ENCODE peak calls at places on chromosomes 5 and 9, in six cellular contexts. X is HepG2, Y is HCT116, W is fibroblast of lung, V is hepatocyte, P is H9. N is an unnamed sample. For H3K4me1 and H3K79me2, the result is how much of the 10 kb centered on the place peaks cover.

GRCh38 chr5:150339165-150339564 is 18.3 kb upstream of the TCOF1 start:
- DNase-seq in X (no peak), Y (no peak), W (no peak), V (no peak), P (no peak), N (no peak)

GRCh38 chr5:141223112-141223783 is at the start of gene PCDHB14:
- DNase-seq in X (peak), Y (peak), W (peak), V (peak), P (peak), N (peak)

GRCh38 chr5:20536813-20537212 is 548.8 kb upstream of the CDH18 start:
- DNase-seq in X (no peak), Y (no peak), W (no peak), V (no peak), P (no peak), N (peak)

GRCh38 chr9:5470816-5471215 is 20.5 kb downstream of the CD274 start:
- DNase-seq in X (no peak), Y (no peak), W (no peak), V (no peak), P (no peak), N (no peak)

GRCh38 chr5:151038801-151039238 is 18.4 kb downstream of the GPX3 start:
- DNase-seq in X (no peak), Y (no peak), W (no peak), V (no peak), P (no peak), N (no peak)

GRCh38 chr5:131171276-131171815 is 602 bp downstream of the LYRM7 start:
- DNase-seq in X (peak), Y (no peak), W (no peak), V (peak), P (no peak), N (no peak)

GRCh38 chr5:127746756-127747155 is 43.6 kb downstream of the CCDC192 start:
- DNase-seq in X (no peak), Y (peak), W (peak), V (no peak), P (no peak), N (no peak)

GRCh38 chr5:135843571-135844337 is 9.3 kb downstream of the SLC25A48 start:
- DNase-seq in X (no peak), Y (peak), W (no peak), V (no peak), P (no peak), N (no peak)

GRCh38 chr9:91207889-91208651 is 153.6 kb downstream of the AUH start:
- DNase-seq in X (peak), Y (no peak), W (peak), V (no peak), P (no peak), N (no peak)

GRCh38 chr5:75281716-75282465 is 45.2 kb upstream of the ANKRD31 start:
- DNase-seq in X (peak), Y (peak), W (no peak), V (no peak), P (no peak), N (no peak)

GRCh38 chr5:54570923-54571322 is 53.4 kb downstream of the SNX18 start:
- DNase-seq in X (no peak), Y (no peak), W (peak), V (no peak), P (no peak), N (no peak)

GRCh38 chr9:92737611-92738299 is 26.9 kb downstream of the BICD2 start:
- DNase-seq in X (no peak), Y (no peak), W (no peak), V (no peak), P (no peak), N (no peak)

GRCh38 chr9:137757613-137758029 is 120.0 kb upstream of the CACNA1B start:
- DNase-seq in X (no peak), Y (peak), W (peak), V (no peak), P (no peak), N (no peak)

GRCh38 chr5:178202541-178202940 is 1.8 kb upstream of the HNRNPAB start:
- DNase-seq in X (no peak), Y (no peak), W (no peak), V (no peak), P (peak), N (no peak)

DNA sequence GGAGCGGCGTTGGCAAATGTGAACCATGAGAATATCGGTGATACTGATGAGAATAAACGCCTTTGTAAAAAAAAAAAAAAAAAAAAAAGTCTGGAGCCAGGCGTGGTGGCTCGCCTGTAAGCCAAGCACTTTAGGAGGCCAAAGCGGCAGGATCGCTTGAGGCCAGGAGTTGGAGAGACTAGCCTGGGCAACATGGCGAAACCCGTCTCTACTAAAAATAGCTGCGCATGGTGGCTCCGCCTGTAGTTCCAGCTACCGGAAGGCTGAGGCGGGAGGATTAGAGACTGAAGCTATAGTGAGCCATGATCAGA is 425 bp upstream of the NFX1 start:
- DNase-seq in X (no peak), Y (no peak), W (no peak), V (no peak), P (no peak), N (no peak)
- H3K4me1 ChIP-seq in X (half or more), Y (under half), W (under half), V (under half), P (under half), N (under half)

GRCh38 chr5:143397302-143398052 is 6.0 kb downstream of the NR3C1 start:
- DNase-seq in X (peak), Y (no peak), W (no peak), V (no peak), P (no peak), N (no peak)

GRCh38 chr5:143398053-143398355 is 5.5 kb downstream of the NR3C1 start:
- DNase-seq in X (no peak), Y (no peak), W (peak), V (no peak), P (no peak), N (no peak)

GRCh38 chr5:143396353-143396940 is 7.0 kb downstream of the NR3C1 start:
- DNase-seq in X (no peak), Y (no peak), W (no peak), V (no peak), P (no peak), N (no peak)

GRCh38 chr5:143393516-143393915 is 10.0 kb downstream of the NR3C1 start:
- DNase-seq in X (no peak), Y (no peak), W (no peak), V (no peak), P (no peak), N (no peak)

DNA sequence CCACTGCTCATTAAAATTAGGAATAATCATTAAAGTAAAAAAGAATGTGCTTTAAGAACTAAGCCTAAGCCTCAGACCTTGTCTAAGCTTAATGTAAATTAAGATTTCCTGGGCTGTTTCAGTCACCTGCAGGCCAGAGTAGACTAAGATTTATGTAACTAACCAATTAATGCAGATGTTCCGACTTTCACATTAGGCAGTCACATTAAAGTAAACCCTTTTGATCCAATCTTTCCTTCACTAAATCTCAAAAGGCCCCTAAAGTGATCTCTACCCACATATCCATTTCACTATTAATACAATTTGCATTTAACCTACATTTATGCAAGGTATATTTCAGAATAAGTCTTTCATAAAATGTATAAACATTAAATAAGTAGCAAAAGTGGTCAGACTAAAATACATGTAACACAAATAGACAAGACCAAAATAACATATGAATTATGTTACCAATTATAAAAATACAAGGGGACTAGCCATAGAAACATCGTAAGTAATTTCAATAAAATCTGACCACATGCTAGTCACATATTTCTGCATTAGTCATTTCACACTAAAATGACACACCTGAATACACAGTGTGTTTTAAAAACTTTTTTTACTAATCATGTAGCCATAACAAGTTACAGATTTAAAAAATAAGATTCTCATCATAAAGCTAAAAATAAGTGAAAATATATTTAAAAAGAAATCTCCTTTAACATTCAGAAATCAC is 7.7 kb downstream of the NR3C1 start:
- DNase-seq in X (no peak), Y (no peak), W (no peak), V (no peak), P (no peak), N (no peak)
- H3K79me2 ChIP-seq in X (half or more), Y (half or more), W (half or more), V (half or more), P (under half), N (half or more)

DNA sequence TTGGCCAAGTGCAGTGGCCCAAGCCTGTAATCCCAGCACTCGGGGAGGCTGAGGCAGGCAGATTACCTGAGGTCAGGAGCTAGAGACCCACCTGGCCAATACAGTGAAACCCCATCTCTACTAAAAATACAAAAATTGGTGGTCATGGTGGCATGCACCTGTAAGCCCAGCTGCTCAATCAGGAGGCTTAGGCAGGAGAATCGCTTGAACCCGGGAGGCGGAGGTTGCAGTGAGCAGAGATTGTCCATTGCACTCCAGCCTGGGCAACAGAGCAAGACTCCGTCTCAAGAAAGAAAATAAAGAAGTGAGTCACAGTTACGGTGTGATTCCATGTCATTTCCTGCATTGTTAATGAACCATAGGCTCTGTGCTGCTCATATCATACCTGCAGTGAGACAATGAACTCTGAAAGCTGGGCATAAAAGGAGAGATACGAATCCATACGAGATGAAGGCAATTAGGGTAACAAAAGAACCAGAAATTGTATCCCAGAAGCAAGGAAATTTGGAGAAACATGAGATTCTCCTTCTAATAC is 44.6 kb downstream of the TIMD4 start:
- DNase-seq in X (no peak), Y (no peak), W (no peak), V (no peak), P (no peak), N (no peak)
- TF ChIP-seq CTCF in X (no peak), Y (no peak), W (no peak), V (no peak), P (no peak), N (no peak)

GRCh38 chr5:73638344-73639095 is 12.5 kb downstream of the ARHGEF28 start:
- DNase-seq in X (no peak), Y (no peak), W (peak), V (no peak), P (no peak), N (no peak)
- H3K4me1 ChIP-seq in X (under half), Y (under half), W (under half), V (under half), P (under half), N (under half)

GRCh38 chr9:133874061-133874638 is 118.0 kb downstream of the VAV2 start:
- DNase-seq in X (no peak), Y (peak), W (no peak), V (peak), P (no peak), N (no peak)

GRCh38 chr9:133876144-133876543 is 116.0 kb downstream of the VAV2 start:
- DNase-seq in X (no peak), Y (no peak), W (no peak), V (no peak), P (peak), N (no peak)

GRCh38 chr9:133876836-133877235 is 115.3 kb downstream of the VAV2 start:
- DNase-seq in X (no peak), Y (no peak), W (no peak), V (no peak), P (no peak), N (no peak)

GRCh38 chr9:133874659-133875058 is 117.5 kb downstream of the VAV2 start:
- DNase-seq in X (no peak), Y (no peak), W (no peak), V (no peak), P (no peak), N (no peak)

DNA sequence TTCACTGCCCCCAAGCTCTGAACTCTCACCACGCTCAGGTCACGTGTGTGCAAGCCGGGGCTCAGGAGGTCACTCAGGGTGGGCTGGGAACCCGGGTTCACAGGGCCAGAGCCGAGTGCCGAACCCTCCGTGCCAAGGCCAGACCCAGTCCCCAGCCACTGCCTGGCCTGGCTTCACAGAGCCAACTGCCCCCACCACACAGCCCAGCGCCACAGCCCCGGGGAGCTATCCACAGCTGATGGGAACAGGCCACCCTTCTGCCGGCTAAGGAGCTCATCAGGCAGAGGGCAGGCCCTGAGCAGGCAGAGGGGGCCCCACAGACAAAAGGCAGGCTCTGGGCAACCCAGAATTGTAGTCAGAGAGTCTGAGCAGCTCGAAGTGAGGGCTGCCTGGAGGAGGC is 117.0 kb downstream of the VAV2 start:
- DNase-seq in X (no peak), Y (no peak), W (no peak), V (no peak), P (no peak), N (no peak)
- H3K79me2 ChIP-seq in X (half or more), Y (under half), W (under half), V (half or more), P (under half), N (under half)

GRCh38 chr5:57304931-57305330 is 131.1 kb downstream of the GPBP1 start:
- DNase-seq in X (no peak), Y (no peak), W (no peak), V (no peak), P (no peak), N (no peak)

GRCh38 chr5:57302164-57302563 is 128.3 kb downstream of the GPBP1 start:
- DNase-seq in X (peak), Y (peak), W (peak), V (no peak), P (no peak), N (peak)

GRCh38 chr5:57306359-57306758 is 132.5 kb downstream of the GPBP1 start:
- DNase-seq in X (no peak), Y (no peak), W (no peak), V (no peak), P (no peak), N (no peak)

GRCh38 chr5:57302643-57303042 is 128.8 kb downstream of the GPBP1 start:
- DNase-seq in X (no peak), Y (no peak), W (peak), V (no peak), P (no peak), N (peak)

GRCh38 chr5:57303985-57304384 is 130.1 kb downstream of the GPBP1 start:
- DNase-seq in X (no peak), Y (no peak), W (no peak), V (no peak), P (peak), N (peak)
- TF ChIP-seq CTCF in X (peak), Y (peak), W (no peak), V (no peak), P (peak), N (peak)

GRCh38 chr9:98159790-98160189 is 32.6 kb downstream of the CORO2A start:
- DNase-seq in X (no peak), Y (no peak), W (no peak), V (no peak), P (no peak), N (no peak)
- H3K4me1 ChIP-seq in X (half or more), Y (under half), W (under half), V (under half), P (under half), N (under half)

DNA sequence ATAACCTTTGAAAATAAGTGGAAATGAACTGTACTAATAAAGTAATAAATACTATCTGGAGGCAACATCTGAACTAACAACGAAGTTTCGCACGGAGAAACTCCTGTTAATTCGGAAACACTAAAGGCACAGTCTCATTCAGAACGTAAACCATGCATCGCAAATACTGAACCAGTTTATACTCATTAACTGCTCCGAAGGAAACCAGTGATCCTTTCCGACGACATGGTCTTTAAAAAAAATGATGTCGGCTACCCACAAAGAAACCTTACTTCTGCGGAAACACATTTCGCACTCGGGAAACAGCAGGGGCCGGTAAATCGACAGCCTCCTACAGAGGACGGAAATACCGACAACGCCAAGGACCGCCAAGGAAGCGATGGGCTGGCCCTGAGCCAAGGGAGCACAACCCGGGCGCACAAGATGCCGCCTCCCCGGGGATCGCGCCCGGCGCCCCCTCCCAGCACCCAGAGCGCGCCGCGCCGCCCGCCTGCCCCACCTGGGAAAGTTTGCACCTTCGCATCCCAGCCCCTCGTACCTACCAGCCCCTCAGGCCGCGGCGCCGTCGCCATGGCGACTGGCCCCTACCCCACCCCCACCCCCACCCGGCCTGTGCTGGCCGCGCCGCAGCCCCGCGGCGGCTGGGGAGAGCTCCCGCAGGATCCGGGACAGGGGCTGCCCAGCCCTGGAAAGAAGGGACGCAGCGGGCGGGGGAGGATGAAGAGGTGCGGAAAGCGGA is 732 bp downstream of the PRKAA1 start:
- DNase-seq in X (no peak), Y (peak), W (peak), V (peak), P (no peak), N (peak)
- H3K79me2 ChIP-seq in X (half or more), Y (half or more), W (half or more), V (half or more), P (under half), N (half or more)

GRCh38 chr5:60586307-60586901 is 113.6 kb downstream of the DEPDC1B start:
- DNase-seq in X (peak), Y (peak), W (peak), V (peak), P (no peak), N (no peak)
- TF ChIP-seq CTCF in X (peak), Y (peak), W (no peak), V (peak), P (peak), N (peak)